ENCODE peak calls at places on chromosomes 16 and 17, in four cellular contexts. N, Z, H and I are unnamed samples.

GRCh38 chr17:43316522-43317142 is 82.2 kb upstream of the ARL4D start:
- DNase-seq in N (peak; percentile 43), H (peak; percentile 62), Z (no peak), I (no peak)

GRCh38 chr16:4290236-4290830 is 17.5 kb upstream of the TFAP4 start:
- DNase-seq in Z (peak; percentile 88), N (no peak), H (no peak), I (peak; percentile 74)

GRCh38 chr17:74773871-74774286 is 2.3 kb downstream of the NAT9 start:
- DNase-seq in H (no peak), Z (no peak), N (no peak), I (no peak)

GRCh38 chr17:21126645-21127507 is at the start of gene DHRS7B:
- DNase-seq in Z (peak; percentile 95), N (peak; percentile 98), H (peak; percentile 96), I (peak; percentile 98)

GRCh38 chr17:80774643-80775281 is 216.9 kb upstream of the CHMP6 start:
- DNase-seq in H (no peak), N (no peak), Z (no peak), I (no peak)

GRCh38 chr17:77741109-77741508 is 217.4 kb upstream of the TNRC6C start:
- DNase-seq in Z (no peak), H (peak; percentile 52), N (peak; percentile 18), I (peak; percentile 57)

GRCh38 chr16:48101069-48101674 is 54.6 kb downstream of the ABCC12 start:
- DNase-seq in H (no peak), N (no peak), Z (no peak), I (no peak)

GRCh38 chr17:58308173-58308984 is 20.2 kb downstream of the TSPOAP1 start:
- DNase-seq in Z (no peak), H (peak; percentile 60), N (peak; percentile 42), I (no peak)

GRCh38 chr16:23373436-23374219 is 71.5 kb downstream of the SCNN1B start:
- DNase-seq in Z (no peak), N (no peak), H (no peak), I (no peak)

GRCh38 chr17:82675476-82676245 is 22.8 kb downstream of the RAB40B start:
- DNase-seq in H (no peak), Z (no peak), N (no peak), I (no peak)

GRCh38 chr16:85446846-85447656 is 166.1 kb upstream of the GSE1 start:
- DNase-seq in N (no peak), H (no peak), Z (no peak), I (no peak)

GRCh38 chr17:67442787-67443624 is 65.9 kb downstream of the PITPNC1 start:
- DNase-seq in Z (no peak), N (peak; percentile 50), H (no peak), I (peak; percentile 34)

GRCh38 chr17:82839617-82840292 is at the start of gene ZNF750:
- DNase-seq in Z (no peak), N (no peak), H (no peak), I (peak; percentile 78)

GRCh38 chr17:59167571-59168001 is 12.0 kb downstream of the PRR11 start:
- DNase-seq in Z (no peak), H (no peak), N (no peak), I (no peak)

GRCh38 chr17:43372273-43372911 is 26.4 kb upstream of the ARL4D start:
- DNase-seq in H (peak; percentile 60), Z (no peak), N (no peak), I (no peak)

GRCh38 chr16:83715217-83715920 is 92.4 kb upstream of the HSBP1 start:
- DNase-seq in N (no peak), H (peak; percentile 73), Z (no peak), I (no peak)

GRCh38 chr17:55661359-55661758 is 61.3 kb downstream of the TMEM100 start:
- DNase-seq in N (no peak), H (no peak), Z (no peak), I (no peak)

GRCh38 chr16:81745704-81746558 is 33.2 kb upstream of the PLCG2 start:
- DNase-seq in Z (peak; percentile 42), N (peak; percentile 83), H (peak; percentile 71), I (peak; percentile 85)

GRCh38 chr16:30984669-30985400 is at the start of gene HSD3B7:
- DNase-seq in H (peak; percentile 93), N (peak; percentile 94), Z (peak; percentile 58), I (peak; percentile 95)

GRCh38 chr17:21075739-21076085 is 32.9 kb upstream of the USP22 start:
- DNase-seq in N (no peak), Z (no peak), H (no peak), I (no peak)

GRCh38 chr16:85422374-85423185 is 190.5 kb upstream of the GSE1 start:
- DNase-seq in Z (no peak), N (peak; percentile 95), H (no peak), I (peak; percentile 92)

GRCh38 chr17:71709271-71709670 is 411.5 kb upstream of the SOX9 start:
- DNase-seq in H (no peak), N (no peak), Z (no peak), I (no peak)

GRCh38 chr17:49817993-49818392 is 29.5 kb downstream of the KAT7 start:
- DNase-seq in Z (no peak), N (no peak), H (no peak), I (no peak)

GRCh38 chr16:3793161-3793576 is 75.8 kb upstream of the TRAP1 start:
- DNase-seq in Z (no peak), N (no peak), H (peak; percentile 75), I (no peak)

GRCh38 chr16:88320947-88321634 is 61.7 kb upstream of the ZNF469 start:
- DNase-seq in Z (peak; percentile 42), H (no peak), N (no peak), I (no peak)

GRCh38 chr17:78805301-78805700 is 23.2 kb upstream of the CYTH1 start:
- DNase-seq in H (no peak), N (no peak), Z (no peak), I (no peak)

GRCh38 chr17:73759324-73760185 is 115.3 kb upstream of the SDK2 start:
- DNase-seq in N (no peak), H (no peak), Z (no peak), I (no peak)

GRCh38 chr17:68705331-68706166 is 104.4 kb upstream of the FAM20A start:
- DNase-seq in H (no peak), Z (no peak), N (no peak), I (no peak)

GRCh38 chr16:72284042-72284789 is 112.3 kb upstream of the PMFBP1 start:
- DNase-seq in Z (no peak), H (no peak), N (no peak), I (no peak)

GRCh38 chr16:89237733-89238132 is 20.2 kb downstream of the ZNF778 start:
- DNase-seq in H (no peak), N (no peak), Z (no peak), I (no peak)

GRCh38 chr17:1227917-1228751 is 42.1 kb upstream of the BHLHA9 start:
- DNase-seq in Z (no peak), N (peak; percentile 55), H (peak; percentile 71), I (peak; percentile 73)

GRCh38 chr17:79826210-79826680 is 13.0 kb downstream of the CBX4 start:
- DNase-seq in N (no peak), H (no peak), Z (no peak), I (no peak)

GRCh38 chr16:4611337-4612023 is 3.2 kb downstream of the UBALD1 start:
- DNase-seq in N (no peak), Z (no peak), H (peak; percentile 65), I (no peak)

GRCh38 chr17:7236808-7237207 is 2.4 kb downstream of the PHF23 start:
- DNase-seq in H (no peak), N (no peak), Z (no peak), I (peak; percentile 41)
- H3K4me3 ChIP-seq in H (no peak overlapping the region), N (no peak overlapping the region), Z (no peak overlapping the region), I (peak overlapping the region; percentile 94)

DNA sequence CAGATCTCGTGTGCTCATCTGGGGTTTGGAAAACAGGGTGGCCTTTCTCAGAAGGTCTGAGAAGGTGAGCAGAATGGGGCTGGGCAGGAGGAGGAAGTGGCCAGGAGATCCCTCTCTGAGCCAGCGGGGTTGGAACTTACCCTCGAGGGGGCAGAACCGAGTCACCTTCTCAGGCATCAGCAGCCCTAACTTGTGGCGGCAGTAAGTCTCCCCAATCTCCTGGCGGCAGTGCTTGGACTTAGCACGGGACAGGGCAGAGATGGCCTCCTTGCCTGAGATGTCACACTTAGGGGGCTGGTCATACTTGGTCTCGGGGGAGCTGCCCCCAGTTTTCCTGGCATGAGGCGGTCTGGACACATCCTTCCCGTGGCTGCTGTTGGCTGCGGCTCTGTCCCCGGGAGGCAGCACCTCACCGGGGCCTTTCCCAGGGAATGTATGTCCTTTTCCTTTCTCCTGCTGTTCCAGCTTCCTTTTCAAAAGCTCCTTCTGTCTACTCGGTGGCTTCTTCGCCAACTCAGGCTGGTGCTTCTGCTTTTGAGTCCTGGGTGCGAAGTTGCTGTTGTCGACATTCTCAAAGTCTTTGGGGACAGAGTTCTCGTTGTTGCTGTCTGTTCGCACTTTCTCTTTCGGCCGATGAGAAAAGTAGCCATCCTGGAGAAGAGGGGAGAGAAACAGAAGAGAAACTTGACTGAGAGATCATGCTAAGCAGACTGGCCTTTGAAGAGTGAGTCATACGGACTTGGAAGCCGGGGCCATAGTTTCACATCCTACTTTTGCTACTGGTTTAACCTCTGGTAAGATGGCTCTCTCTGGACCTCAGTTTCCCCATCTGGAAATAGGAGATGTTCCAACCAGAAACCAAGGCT is 211.7 kb downstream of the XYLT1 start:
- DNase-seq in H (peak; percentile 73), Z (no peak), N (no peak), I (no peak)
- H3K4me3 ChIP-seq in H (peak overlapping the region; percentile 32), Z (no peak overlapping the region), N (no peak overlapping the region), I (peak overlapping the region; percentile 8)

GRCh38 chr16:564690-565419 is 1.9 kb upstream of the NHLRC4 start:
- DNase-seq in Z (no peak), N (no peak), H (no peak), I (no peak)
- H3K4me3 ChIP-seq in Z (no peak overlapping the region), N (no peak overlapping the region), H (no peak overlapping the region), I (no peak overlapping the region)

GRCh38 chr17:47324224-47325020 is 667 bp downstream of the EFCAB13 start:
- DNase-seq in N (peak; percentile 64), H (peak; percentile 82), Z (no peak), I (peak; percentile 80)

GRCh38 chr17:47323382-47324223 is at the start of gene EFCAB13:
- DNase-seq in Z (no peak), H (peak; percentile 94), N (peak; percentile 95), I (peak; percentile 96)

GRCh38 chr17:47330548-47330947 is 6.8 kb downstream of the EFCAB13 start:
- DNase-seq in Z (no peak), H (no peak), N (no peak), I (no peak)

GRCh38 chr17:47320879-47321502 is 2.8 kb upstream of the EFCAB13 start:
- DNase-seq in H (no peak), N (no peak), Z (no peak), I (no peak)

GRCh38 chr17:47325176-47325575 is 1.4 kb downstream of the EFCAB13 start:
- DNase-seq in N (no peak), Z (no peak), H (no peak), I (no peak)
- H3K4me3 ChIP-seq in N (no peak overlapping the region), Z (no peak overlapping the region), H (no peak overlapping the region), I (no peak overlapping the region)

DNA sequence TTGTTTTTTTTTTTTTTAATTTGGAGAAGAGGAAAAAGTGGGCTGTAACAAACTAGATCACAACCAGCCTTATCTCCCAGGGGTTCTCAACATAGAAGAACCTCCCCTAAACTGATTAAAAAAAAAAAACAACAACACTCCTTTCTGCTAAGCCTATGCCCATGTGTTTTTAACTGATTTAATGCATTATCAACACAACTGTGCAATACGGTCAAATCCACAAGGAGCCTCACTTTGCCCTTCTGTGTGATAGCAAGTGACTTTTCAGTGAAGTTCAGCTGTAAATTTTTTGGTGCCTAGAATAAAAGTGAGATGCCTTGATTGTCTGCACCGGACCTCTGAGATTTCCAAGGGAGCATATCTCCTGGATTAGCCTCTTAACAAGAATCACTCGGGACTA is 611 bp downstream of the MYH11 start:
- DNase-seq in H (no peak), Z (no peak), N (no peak), I (no peak)
- H3K4me3 ChIP-seq in H (peak overlapping the region; percentile 61), Z (no peak overlapping the region), N (no peak overlapping the region), I (peak overlapping the region; percentile 45)